ENCODE peak calls at places on chromosomes 16 and 17, in six cellular contexts. A is caudate nucleus, N is upper lobe of right lung, P is Karpas-422, K is uterus, I is fibroblast of lung. H is an unnamed sample.

GRCh38 chr17:39979021-39979660 is 1.5 kb upstream of the PSMD3 start:
- DNase-seq in A (no peak), N (no peak), P (no peak), K (peak), I (peak), H (peak)

GRCh38 chr16:89241187-89242003 is 23.9 kb downstream of the ZNF778 start:
- DNase-seq in A (peak), N (peak), P (peak), K (peak), I (peak), H (peak)

GRCh38 chr16:65121870-65122723 is at the start of gene CDH11:
- DNase-seq in A (no peak), N (peak), P (no peak), K (peak), I (peak), H (no peak)

GRCh38 chr17:44960654-44961053 is 7.4 kb downstream of the C1QL1 start:
- DNase-seq in A (no peak), N (peak), P (no peak), K (no peak), I (no peak), H (no peak)

GRCh38 chr16:50604610-50605009 is 56.4 kb downstream of the NKD1 start:
- DNase-seq in A (no peak), N (no peak), P (no peak), K (no peak), I (no peak), H (no peak)

GRCh38 chr16:57264381-57264780 is 19.3 kb downstream of the ARL2BP start:
- DNase-seq in A (no peak), N (peak), P (no peak), K (no peak), I (no peak), H (no peak)

GRCh38 chr17:9472094-9472493 is 103.5 kb downstream of the STX8 start:
- DNase-seq in A (no peak), N (no peak), P (no peak), K (no peak), I (peak), H (no peak)

GRCh38 chr17:78804777-78805176 is 22.7 kb upstream of the CYTH1 start:
- DNase-seq in A (no peak), N (no peak), P (no peak), K (peak), I (no peak), H (no peak)

GRCh38 chr16:35533683-35534082 is 2074.3 kb downstream of the TP53TG3F start:
- DNase-seq in A (no peak), N (no peak), P (no peak), K (no peak), I (no peak), H (no peak)

GRCh38 chr17:50817838-50818237 is 17.5 kb upstream of the WFIKKN2 start:
- DNase-seq in A (no peak), N (no peak), P (no peak), K (no peak), I (no peak), H (peak)

GRCh38 chr16:68936729-68937631 is 93.6 kb downstream of the TANGO6 start:
- DNase-seq in A (no peak), N (no peak), P (no peak), K (no peak), I (peak), H (peak)

GRCh38 chr16:76228546-76229146 is 48.6 kb upstream of the CNTNAP4 start:
- DNase-seq in A (no peak), N (no peak), P (no peak), K (no peak), I (no peak), H (no peak)

GRCh38 chr16:67115649-67116048 is 5.9 kb downstream of the PHAF1 start:
- DNase-seq in A (no peak), N (no peak), P (no peak), K (no peak), I (peak), H (peak)

GRCh38 chr17:27550974-27551505 is 79.9 kb upstream of the LGALS9 start:
- DNase-seq in A (no peak), N (no peak), P (no peak), K (no peak), I (no peak), H (no peak)
- H3K27ac ChIP-seq in A (no peak), N (no peak), P (no peak), K (no peak), I (no peak), H (no peak)

GRCh38 chr16:30429678-30430427 is at the start of gene DCTPP1:
- DNase-seq in A (peak), N (peak), P (peak), K (peak), I (peak), H (peak)
- H3K27ac ChIP-seq in A (peak), N (peak), P (peak), K (peak), I (peak), H (peak)

DNA sequence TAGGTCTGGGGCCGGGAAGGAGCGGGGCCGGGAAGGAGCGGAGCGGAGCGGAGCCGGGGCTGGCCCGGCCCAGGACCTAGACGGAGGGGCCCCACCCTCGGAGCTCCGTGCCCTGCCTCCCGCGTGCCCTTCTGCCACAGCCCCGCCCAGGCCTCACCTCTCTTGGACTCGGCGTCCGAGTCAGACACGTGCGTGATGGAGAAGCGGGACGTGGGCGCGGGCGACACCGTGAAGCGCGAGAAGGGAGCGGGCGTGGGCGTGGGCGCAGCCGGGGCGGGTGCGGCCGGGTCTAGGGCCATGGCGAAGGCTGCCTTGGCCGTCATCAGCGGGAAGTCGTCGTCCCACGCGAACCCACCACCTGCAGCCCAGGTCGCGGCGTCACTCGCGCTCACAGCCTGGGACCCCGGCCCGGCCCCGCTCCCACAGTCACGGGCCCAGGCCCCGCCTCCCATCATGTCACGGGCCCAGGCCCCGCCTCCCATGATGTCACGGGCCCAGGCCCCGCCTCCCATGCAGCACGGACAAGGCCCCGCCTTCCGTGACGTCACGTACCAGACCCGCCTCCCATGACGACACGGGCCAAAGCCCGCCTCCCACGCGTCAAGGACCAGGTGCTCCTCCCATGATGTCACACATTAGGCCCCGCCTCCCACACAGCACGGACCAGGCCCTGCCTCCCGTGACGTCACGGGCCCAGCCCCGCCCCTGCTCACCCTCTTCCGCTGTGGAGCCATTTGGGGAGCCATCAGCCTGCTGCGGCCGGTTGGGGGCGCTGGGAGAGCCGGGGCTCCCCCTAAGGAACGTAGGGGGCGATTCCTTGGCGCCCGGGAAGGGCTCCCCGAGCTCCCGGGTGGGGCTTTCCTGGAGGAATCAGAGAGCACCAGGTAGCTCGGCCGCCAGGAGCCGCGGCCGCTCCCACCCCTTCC is 45.8 kb upstream of the PVALEF start:
- DNase-seq in A (peak), N (peak), P (peak), K (peak), I (peak), H (peak)
- H3K27ac ChIP-seq in A (peak), N (peak), P (no peak), K (no peak), I (peak), H (peak)

GRCh38 chr16:53528797-53529196 is 25.8 kb upstream of the AKTIP start:
- DNase-seq in A (no peak), N (no peak), P (no peak), K (no peak), I (no peak), H (no peak)
- H3K27ac ChIP-seq in A (no peak), N (no peak), P (no peak), K (no peak), I (no peak), H (no peak)